ENCODE peak calls at places on chromosomes 3 and 15, in seven cellular contexts. K is K562, N is A549, J is prostate gland, W is H1, V is suprapubic skin, I is breast epithelium. C is an unnamed sample.

GRCh38 chr15:77496710-77497107 is 76.0 kb downstream of the HMG20A start:
- DNase-seq in I (peak; percentile 73), J (peak; percentile 67), W (peak; percentile 95), N (peak; percentile 75), K (peak; percentile 85), V (peak; percentile 92), C (peak; percentile 87)

GRCh38 chr3:195224156-195224979 is 46.6 kb downstream of the XXYLT1 start:
- DNase-seq in V (peak; percentile 48), W (peak; percentile 46), K (no peak), N (no peak), J (no peak), I (peak; percentile 25), C (no peak)

GRCh38 chr3:194491996-194492395 is 5.2 kb upstream of the ATP13A3 start:
- DNase-seq in W (no peak), I (no peak), J (no peak), V (no peak), N (no peak), K (no peak), C (peak; percentile 37)

GRCh38 chr15:40445411-40446055 is 4.8 kb downstream of the BAHD1 start:
- DNase-seq in W (no peak), N (no peak), J (peak; percentile 31), K (no peak), I (no peak), V (no peak), C (no peak)

GRCh38 chr3:54835701-54836100 is 92.2 kb downstream of the LRTM1 start:
- DNase-seq in N (no peak), V (no peak), W (no peak), J (no peak), K (no peak), I (no peak), C (no peak)

GRCh38 chr3:191070201-191070600 is 128.8 kb upstream of the OSTN start:
- DNase-seq in K (no peak), J (no peak), I (no peak), N (no peak), W (no peak), V (no peak), C (no peak)

GRCh38 chr3:42803800-42804112 is 534 bp downstream of the HIGD1A start:
- DNase-seq in W (no peak), K (no peak), J (no peak), I (no peak), V (no peak), N (peak; percentile 23), C (peak; percentile 66)

GRCh38 chr3:31230834-31231233 is 301.9 kb upstream of the STT3B start:
- DNase-seq in I (no peak), N (no peak), K (no peak), W (no peak), V (no peak), J (no peak), C (no peak)

GRCh38 chr15:64426845-64427465 is 33.4 kb upstream of the ZNF609 start:
- DNase-seq in N (peak; percentile 26), V (no peak), I (no peak), J (no peak), K (no peak), W (no peak), C (peak; percentile 45)

GRCh38 chr3:16132926-16133325 is 41.6 kb upstream of the GALNT15 start:
- DNase-seq in I (no peak), K (no peak), V (no peak), W (no peak), N (no peak), J (no peak), C (no peak)

GRCh38 chr3:77348244-77348855 is 308.5 kb downstream of the ROBO2 start:
- DNase-seq in J (no peak), I (no peak), V (no peak), N (peak; percentile 35), K (no peak), W (peak; percentile 59), C (peak; percentile 43)

GRCh38 chr3:159532577-159532976 is 456.1 kb upstream of the IL12A start:
- DNase-seq in N (no peak), W (no peak), J (no peak), I (no peak), K (no peak), V (no peak), C (peak; percentile 2)

GRCh38 chr3:133301194-133301593 is 98.7 kb upstream of the BFSP2 start:
- DNase-seq in I (no peak), W (no peak), N (no peak), J (no peak), V (no peak), K (no peak), C (no peak)

GRCh38 chr3:12869025-12869695 is 27.8 kb upstream of the RPL32 start:
- DNase-seq in J (no peak), K (peak; percentile 91), N (no peak), W (peak; percentile 92), V (no peak), I (no peak), C (no peak)

GRCh38 chr15:68817304-68818087 is 3.2 kb downstream of the ANP32A start:
- DNase-seq in V (peak; percentile 78), J (peak; percentile 71), I (peak; percentile 75), K (peak; percentile 59), N (peak; percentile 73), W (peak; percentile 61), C (peak; percentile 86)

GRCh38 chr15:74982183-74982582 is 13.2 kb upstream of the SCAMP5 start:
- DNase-seq in W (no peak), I (no peak), K (no peak), J (no peak), V (no peak), N (no peak), C (peak; percentile 79)

GRCh38 chr3:155497930-155498647 is 204.6 kb upstream of the STRIT1 start:
- DNase-seq in I (no peak), N (peak; percentile 56), K (no peak), W (no peak), J (no peak), V (no peak), C (no peak)

GRCh38 chr3:46733026-46733800 is 15.5 kb upstream of the PRSS50 start:
- DNase-seq in V (no peak), K (no peak), I (no peak), W (no peak), J (no peak), N (peak; percentile 16), C (peak; percentile 9)

GRCh38 chr3:138941259-138941885 is 5.6 kb downstream of the FOXL2 start:
- DNase-seq in K (peak; percentile 60), W (peak; percentile 88), N (peak; percentile 62), J (no peak), V (no peak), I (no peak), C (peak; percentile 22)

GRCh38 chr3:194572131-194572789 is 61.0 kb downstream of the TMEM44 start:
- DNase-seq in N (peak; percentile 46), I (no peak), J (no peak), W (no peak), V (peak; percentile 91), K (peak; percentile 75), C (no peak)

GRCh38 chr3:71725279-71725991 is at the start of gene EIF4E3:
- DNase-seq in N (no peak), K (peak; percentile 83), I (no peak), W (peak; percentile 72), V (peak; percentile 71), J (peak; percentile 12), C (peak; percentile 52)

GRCh38 chr15:92668086-92668485 is 12.5 kb upstream of the FAM174B start:
- DNase-seq in K (no peak), V (no peak), I (no peak), N (no peak), J (no peak), W (no peak), C (no peak)

GRCh38 chr3:105222568-105223093 is 144.1 kb upstream of the ALCAM start:
- DNase-seq in V (no peak), K (no peak), W (no peak), J (no peak), I (no peak), N (no peak), C (no peak)

GRCh38 chr15:90883971-90884718 is at the start of gene FES:
- DNase-seq in J (no peak), V (no peak), I (peak; percentile 65), W (peak; percentile 79), N (no peak), K (no peak), C (peak; percentile 94)
- TF ChIP-seq POLR2A in J (peak; percentile 32), V (peak; percentile 53), I (no peak), W (no peak), N (no peak), K (no peak), C (peak; percentile 97)

DNA sequence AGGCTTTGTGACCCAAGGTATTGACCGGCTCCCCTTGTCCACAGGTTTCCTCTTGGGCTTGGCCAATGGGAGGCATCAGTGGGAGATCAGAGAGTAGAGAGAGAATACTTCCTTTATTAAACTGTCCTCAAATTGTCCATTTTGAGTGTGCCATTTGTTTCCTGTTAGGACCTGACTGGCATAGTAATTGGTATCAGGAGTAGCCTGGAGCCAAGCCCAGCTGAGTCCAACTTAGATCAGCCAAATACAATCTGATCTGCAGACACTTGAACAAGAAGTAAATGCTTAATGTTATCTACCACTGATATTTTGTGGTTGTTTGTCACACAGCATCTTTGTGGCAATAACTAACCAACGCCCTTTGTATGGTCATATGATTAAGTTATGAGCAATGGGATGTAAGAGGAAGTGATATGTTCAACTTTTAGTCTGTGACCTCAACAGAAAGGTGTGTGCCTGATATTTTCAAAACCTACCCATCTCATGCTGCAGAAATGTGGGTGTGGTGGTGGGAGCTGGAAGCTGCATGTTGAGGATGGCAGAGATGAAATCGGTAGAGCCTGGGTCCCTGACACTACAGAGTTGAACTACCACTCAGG is 13.3 kb downstream of the MYD88 start:
- DNase-seq in W (no peak), J (no peak), K (no peak), N (peak; percentile 51), V (no peak), I (no peak), C (peak; percentile 36)
- H3K4me3 ChIP-seq in W (no peak overlapping the region), J (no peak overlapping the region), K (no peak overlapping the region), N (no peak overlapping the region), V (no peak overlapping the region), I (no peak overlapping the region), C (no peak overlapping the region)

DNA sequence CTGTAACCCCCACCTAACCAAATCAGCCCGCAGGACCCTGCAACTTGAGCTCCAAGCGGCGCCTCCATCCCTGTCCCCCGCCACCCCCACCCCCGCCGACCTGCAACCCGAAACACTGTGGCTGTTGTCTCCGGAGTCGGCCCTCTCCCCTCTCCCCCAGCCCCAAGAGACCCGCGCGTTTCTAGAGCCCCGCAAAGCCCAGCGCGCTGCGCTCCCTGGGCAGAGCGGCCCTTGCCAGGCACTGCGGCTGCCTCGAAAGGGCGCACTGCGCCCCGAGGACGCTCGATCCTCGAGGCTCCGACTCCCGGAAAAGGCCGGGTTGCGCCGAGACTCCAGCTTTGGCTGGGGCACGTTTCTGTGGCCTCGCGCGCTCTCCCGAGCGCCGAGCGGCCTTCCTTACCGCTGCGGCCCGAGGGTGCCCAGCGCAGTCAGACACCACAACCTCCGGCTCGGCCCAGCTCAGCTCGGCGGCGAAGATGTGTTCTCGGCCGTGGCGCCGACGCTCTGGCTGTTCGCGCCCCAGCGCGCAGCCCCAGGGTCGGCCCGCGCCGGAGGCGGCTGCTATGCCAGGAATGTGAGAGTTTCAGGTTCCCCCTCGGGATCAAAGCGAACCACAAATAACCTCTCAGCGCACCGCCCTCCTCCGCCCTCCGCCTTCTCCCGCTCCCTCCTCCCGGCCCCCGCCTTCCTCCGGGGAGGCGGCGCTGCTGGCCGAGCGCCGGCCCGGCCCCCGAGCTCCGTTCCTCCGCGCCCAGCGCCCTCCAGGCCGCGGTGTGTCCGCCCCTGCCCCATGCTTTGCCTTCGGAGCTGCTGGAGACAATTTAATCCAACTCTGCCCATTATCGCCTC is at the start of gene AMOTL2:
- DNase-seq in N (peak; percentile 93), J (peak; percentile 89), I (peak; percentile 85), K (peak; percentile 68), V (peak; percentile 90), W (peak; percentile 92), C (peak; percentile 74)
- TF ChIP-seq POLR2A in N (peak; percentile 63), J (peak; percentile 78), I (peak; percentile 88), K (no peak), V (peak; percentile 88), W (no peak), C (no peak)

GRCh38 chr3:130429069-130430023 is 83.9 kb downstream of the COL6A5 start:
- DNase-seq in I (no peak), N (no peak), W (peak; percentile 40), V (no peak), J (no peak), K (no peak), C (no peak)
- H3K4me3 ChIP-seq in I (no peak overlapping the region), N (no peak overlapping the region), W (no peak overlapping the region), V (no peak overlapping the region), J (no peak overlapping the region), K (no peak overlapping the region), C (no peak overlapping the region)

C was measured in NB4.